ENCODE peak calls at places on chromosomes 7 and 10, in six cellular contexts. One of them, this sample, is unnamed. For H3K4me1, the result is how much of the 10 kb centered on the place peaks cover.

GRCh38 chr7:22351329-22351692 is 5.6 kb downstream of the RAPGEF5 start:
- DNase-seq in upper lobe of left lung: no peak
- DNase-seq in CD8-positive, alpha-beta T cell: no peak
- DNase-seq in ovary: no peak
- DNase-seq in breast epithelium: no peak
- DNase-seq in SJSA1: no peak
- DNase-seq in this sample: no peak

GRCh38 chr10:123675811-123676210 is 9.7 kb downstream of the GPR26 start:
- DNase-seq in SJSA1: no peak
- DNase-seq in upper lobe of left lung: no peak
- DNase-seq in breast epithelium: no peak
- DNase-seq in ovary: no peak
- DNase-seq in CD8-positive, alpha-beta T cell: no peak
- DNase-seq in this sample: no peak

GRCh38 chr10:60024506-60024905 is 118.2 kb upstream of the CCDC6 start:
- DNase-seq in SJSA1: no peak
- DNase-seq in CD8-positive, alpha-beta T cell: no peak
- DNase-seq in breast epithelium: no peak
- DNase-seq in ovary: no peak
- DNase-seq in upper lobe of left lung: no peak
- DNase-seq in this sample: no peak

GRCh38 chr7:12064716-12065115 is 146.4 kb upstream of the TMEM106B start:
- DNase-seq in upper lobe of left lung: no peak
- DNase-seq in breast epithelium: no peak
- DNase-seq in CD8-positive, alpha-beta T cell: no peak
- DNase-seq in SJSA1: no peak
- DNase-seq in ovary: no peak
- DNase-seq in this sample: no peak

GRCh38 chr7:76063525-76063924 is 15.6 kb downstream of the MDH2 start:
- DNase-seq in CD8-positive, alpha-beta T cell: no peak
- DNase-seq in upper lobe of left lung: peak
- DNase-seq in breast epithelium: peak
- DNase-seq in SJSA1: no peak
- DNase-seq in ovary: no peak
- DNase-seq in this sample: peak

GRCh38 chr7:71665716-71666115 is 533.8 kb downstream of the GALNT17 start:
- DNase-seq in ovary: no peak
- DNase-seq in SJSA1: no peak
- DNase-seq in upper lobe of left lung: no peak
- DNase-seq in breast epithelium: no peak
- DNase-seq in CD8-positive, alpha-beta T cell: no peak
- DNase-seq in this sample: no peak

GRCh38 chr10:1739751-1740150 is 2.4 kb upstream of the ADARB2 start:
- DNase-seq in breast epithelium: no peak
- DNase-seq in CD8-positive, alpha-beta T cell: no peak
- DNase-seq in ovary: no peak
- DNase-seq in upper lobe of left lung: no peak
- DNase-seq in SJSA1: no peak
- DNase-seq in this sample: no peak

GRCh38 chr7:113891828-113892227 is 27.0 kb downstream of the PPP1R3A start:
- DNase-seq in CD8-positive, alpha-beta T cell: no peak
- DNase-seq in breast epithelium: no peak
- DNase-seq in ovary: no peak
- DNase-seq in SJSA1: no peak
- DNase-seq in upper lobe of left lung: no peak
- DNase-seq in this sample: no peak

GRCh38 chr7:27117687-27118491 is 12.7 kb downstream of the HOXA4 start:
- DNase-seq in ovary: no peak
- DNase-seq in SJSA1: peak
- DNase-seq in CD8-positive, alpha-beta T cell: no peak
- DNase-seq in breast epithelium: no peak
- DNase-seq in upper lobe of left lung: no peak
- DNase-seq in this sample: no peak

GRCh38 chr7:142130282-142130681 is 18.8 kb downstream of the MGAM2 start:
- DNase-seq in breast epithelium: no peak
- DNase-seq in CD8-positive, alpha-beta T cell: no peak
- DNase-seq in SJSA1: no peak
- DNase-seq in ovary: no peak
- DNase-seq in upper lobe of left lung: no peak
- DNase-seq in this sample: no peak

GRCh38 chr7:98619450-98620321 is 2.6 kb downstream of the NPTX2 start:
- DNase-seq in breast epithelium: no peak
- DNase-seq in ovary: no peak
- DNase-seq in CD8-positive, alpha-beta T cell: no peak
- DNase-seq in SJSA1: peak
- DNase-seq in upper lobe of left lung: peak
- DNase-seq in this sample: no peak

GRCh38 chr7:108002726-108003590 is at the start of gene LAMB1:
- DNase-seq in upper lobe of left lung: peak
- DNase-seq in breast epithelium: no peak
- DNase-seq in SJSA1: peak
- DNase-seq in CD8-positive, alpha-beta T cell: no peak
- DNase-seq in ovary: peak
- DNase-seq in this sample: peak

GRCh38 chr10:58972576-58973234 is 203.7 kb upstream of the PHYHIPL start:
- DNase-seq in CD8-positive, alpha-beta T cell: no peak
- DNase-seq in breast epithelium: no peak
- DNase-seq in upper lobe of left lung: no peak
- DNase-seq in SJSA1: no peak
- DNase-seq in ovary: no peak
- DNase-seq in this sample: no peak

GRCh38 chr7:123043642-123044041 is 48.1 kb upstream of the TAS2R16 start:
- DNase-seq in SJSA1: no peak
- DNase-seq in breast epithelium: no peak
- DNase-seq in CD8-positive, alpha-beta T cell: no peak
- DNase-seq in upper lobe of left lung: no peak
- DNase-seq in ovary: no peak
- DNase-seq in this sample: no peak

GRCh38 chr7:67738-68395 is 124.5 kb upstream of the FAM20C start:
- DNase-seq in SJSA1: no peak
- DNase-seq in breast epithelium: peak
- DNase-seq in upper lobe of left lung: no peak
- DNase-seq in CD8-positive, alpha-beta T cell: no peak
- DNase-seq in ovary: no peak
- DNase-seq in this sample: no peak

GRCh38 chr7:29035044-29035740 is 77.1 kb upstream of the TRIL start:
- DNase-seq in SJSA1: peak
- DNase-seq in upper lobe of left lung: no peak
- DNase-seq in ovary: no peak
- DNase-seq in CD8-positive, alpha-beta T cell: no peak
- DNase-seq in breast epithelium: no peak
- DNase-seq in this sample: no peak

GRCh38 chr10:110040767-110041478 is 33.1 kb downstream of the ADD3 start:
- DNase-seq in ovary: no peak
- DNase-seq in SJSA1: no peak
- DNase-seq in CD8-positive, alpha-beta T cell: no peak
- DNase-seq in upper lobe of left lung: no peak
- DNase-seq in breast epithelium: no peak
- DNase-seq in this sample: no peak

GRCh38 chr10:62062028-62062427 is 160.5 kb downstream of the ARID5B start:
- DNase-seq in ovary: no peak
- DNase-seq in SJSA1: no peak
- DNase-seq in CD8-positive, alpha-beta T cell: no peak
- DNase-seq in breast epithelium: no peak
- DNase-seq in upper lobe of left lung: no peak
- DNase-seq in this sample: no peak
- H3K4me3 ChIP-seq in ovary: no peak
- H3K4me3 ChIP-seq in SJSA1: no peak
- H3K4me3 ChIP-seq in CD8-positive, alpha-beta T cell: no peak
- H3K4me3 ChIP-seq in breast epithelium: no peak
- H3K4me3 ChIP-seq in upper lobe of left lung: no peak
- H3K4me3 ChIP-seq in this sample: no peak

GRCh38 chr7:131226116-131226562 is 101.5 kb upstream of the MKLN1 start:
- DNase-seq in ovary: no peak
- DNase-seq in breast epithelium: no peak
- DNase-seq in SJSA1: no peak
- DNase-seq in CD8-positive, alpha-beta T cell: no peak
- DNase-seq in upper lobe of left lung: no peak
- DNase-seq in this sample: no peak
- H3K4me1 ChIP-seq in ovary: under half
- H3K4me1 ChIP-seq in breast epithelium: under half
- H3K4me1 ChIP-seq in SJSA1: under half
- H3K4me1 ChIP-seq in CD8-positive, alpha-beta T cell: under half
- H3K4me1 ChIP-seq in upper lobe of left lung: under half
- H3K4me1 ChIP-seq in this sample: under half

GRCh38 chr7:14834456-14834855 is 68.1 kb downstream of the DGKB start:
- DNase-seq in CD8-positive, alpha-beta T cell: no peak
- DNase-seq in ovary: no peak
- DNase-seq in SJSA1: no peak
- DNase-seq in upper lobe of left lung: no peak
- DNase-seq in breast epithelium: no peak
- DNase-seq in this sample: no peak
- H3K27ac ChIP-seq in CD8-positive, alpha-beta T cell: no peak
- H3K27ac ChIP-seq in ovary: no peak
- H3K27ac ChIP-seq in SJSA1: no peak
- H3K27ac ChIP-seq in upper lobe of left lung: no peak
- H3K27ac ChIP-seq in breast epithelium: no peak
- H3K27ac ChIP-seq in this sample: no peak

GRCh38 chr10:50470798-50471582 is 152.8 kb downstream of the SGMS1 start:
- DNase-seq in upper lobe of left lung: no peak
- DNase-seq in CD8-positive, alpha-beta T cell: no peak
- DNase-seq in ovary: no peak
- DNase-seq in SJSA1: no peak
- DNase-seq in breast epithelium: no peak
- DNase-seq in this sample: no peak
- H3K4me3 ChIP-seq in upper lobe of left lung: no peak
- H3K4me3 ChIP-seq in CD8-positive, alpha-beta T cell: no peak
- H3K4me3 ChIP-seq in ovary: no peak
- H3K4me3 ChIP-seq in SJSA1: no peak
- H3K4me3 ChIP-seq in breast epithelium: no peak
- H3K4me3 ChIP-seq in this sample: no peak

GRCh38 chr7:116777613-116778380 is 84.6 kb upstream of the CAPZA2 start:
- DNase-seq in breast epithelium: no peak
- DNase-seq in upper lobe of left lung: no peak
- DNase-seq in SJSA1: no peak
- DNase-seq in ovary: no peak
- DNase-seq in CD8-positive, alpha-beta T cell: no peak
- DNase-seq in this sample: no peak
- H3K4me1 ChIP-seq in breast epithelium: under half
- H3K4me1 ChIP-seq in upper lobe of left lung: under half
- H3K4me1 ChIP-seq in SJSA1: half or more
- H3K4me1 ChIP-seq in ovary: under half
- H3K4me1 ChIP-seq in CD8-positive, alpha-beta T cell: under half
- H3K4me1 ChIP-seq in this sample: under half

GRCh38 chr7:86664991-86665390 is 21.3 kb downstream of the GRM3 start:
- DNase-seq in ovary: no peak
- DNase-seq in SJSA1: no peak
- DNase-seq in CD8-positive, alpha-beta T cell: no peak
- DNase-seq in upper lobe of left lung: no peak
- DNase-seq in breast epithelium: no peak
- DNase-seq in this sample: no peak
- H3K27ac ChIP-seq in ovary: no peak
- H3K27ac ChIP-seq in SJSA1: no peak
- H3K27ac ChIP-seq in CD8-positive, alpha-beta T cell: no peak
- H3K27ac ChIP-seq in upper lobe of left lung: no peak
- H3K27ac ChIP-seq in breast epithelium: no peak
- H3K27ac ChIP-seq in this sample: no peak

This sample was measured in right cardiac atrium.